ENCODE peak calls at places on chromosomes 12 and 14, in nine cellular contexts. U is NCI-H510A; N is GM06990; Y is ecto neural progenitor cell; B is AML-193; C is T-helper 17 cell; M is activated T-cell treated with anti-CD3 and anti-CD28 coated beads, Interleukin-2, amount 50 U/mL, for 4 hours; D is T-helper 22 cell; W is stromal cell of bone marrow. V is an unnamed sample.
A peak's percentile ranks its signal among the peaks of the same experiment; 100 is the strongest.

GRCh38 chr12:43115441-43116160 is 436.4 kb downstream of the ADAMTS20 start:
- DNase-seq in U (no peak), N (no peak), Y (no peak), B (no peak), C (no peak), M (no peak), D (no peak), W (no peak), V (no peak)

GRCh38 chr12:71303199-71303598 is 136.4 kb upstream of the LGR5 start:
- DNase-seq in U (no peak), N (no peak), Y (no peak), B (no peak), C (no peak), M (no peak), D (no peak), W (no peak), V (no peak)

GRCh38 chr12:29073631-29074239 is 75.3 kb upstream of the FAR2 start:
- DNase-seq in U (no peak), N (no peak), Y (no peak), B (peak; percentile 69), C (no peak), M (no peak), D (no peak), W (peak; percentile 38), V (no peak)

GRCh38 chr14:104895207-104895785 is 29.4 kb upstream of the PLD4 start:
- DNase-seq in U (no peak), N (no peak), Y (peak; percentile 45), B (no peak), C (no peak), M (no peak), D (no peak), W (no peak), V (peak; percentile 76)

GRCh38 chr12:121260091-121260490 is 36.4 kb downstream of the CAMKK2 start:
- DNase-seq in U (no peak), N (no peak), Y (no peak), B (no peak), C (no peak), M (no peak), D (no peak), W (no peak), V (no peak)

GRCh38 chr12:62817556-62818271 is 117.2 kb downstream of the PPM1H start:
- DNase-seq in U (no peak), N (no peak), Y (no peak), B (no peak), C (no peak), M (no peak), D (no peak), W (peak; percentile 63), V (no peak)

GRCh38 chr12:111546758-111547383 is 52.2 kb downstream of the ATXN2 start:
- DNase-seq in U (no peak), N (no peak), Y (no peak), B (no peak), C (no peak), M (no peak), D (no peak), W (no peak), V (no peak)

GRCh38 chr12:108640802-108641445 is 7.2 kb upstream of the SELPLG start:
- DNase-seq in U (no peak), N (no peak), Y (no peak), B (no peak), C (no peak), M (no peak), D (no peak), W (no peak), V (no peak)

GRCh38 chr12:51821423-51822260 is 26.9 kb downstream of the FIGNL2 start:
- DNase-seq in U (no peak), N (no peak), Y (no peak), B (no peak), C (no peak), M (peak; percentile 41), D (no peak), W (no peak), V (no peak)

GRCh38 chr14:72291908-72292688 is 359.9 kb downstream of the RGS6 start:
- DNase-seq in U (no peak), N (peak; percentile 25), Y (peak; percentile 46), B (no peak), C (no peak), M (no peak), D (no peak), W (peak; percentile 22), V (no peak)